ENCODE peak calls at places on chromosome 15, in seven cellular contexts. K, Y, E, R, G, Q and A are unnamed samples.

GRCh38 chr15:37059051-37059450 is 41.3 kb downstream of the MEIS2 start:
- DNase-seq in K (no peak), Y (no peak), E (no peak), R (no peak), G (peak), Q (no peak), A (no peak)

GRCh38 chr15:74460298-74460697 is 662 bp downstream of the UBL7 start:
- DNase-seq in K (no peak), Y (no peak), E (no peak), R (no peak), G (no peak), Q (no peak), A (peak)

GRCh38 chr15:82531496-82532382 is 8.5 kb downstream of the RPS17 start:
- DNase-seq in K (no peak), Y (no peak), E (no peak), R (no peak), G (no peak), Q (no peak), A (no peak)

GRCh38 chr15:52789601-52790165 is 453 bp downstream of the ONECUT1 start:
- DNase-seq in K (no peak), Y (no peak), E (no peak), R (peak), G (no peak), Q (no peak), A (peak)

GRCh38 chr15:100043732-100044131 is 298.0 kb downstream of the ADAMTS17 start:
- DNase-seq in K (no peak), Y (no peak), E (no peak), R (no peak), G (no peak), Q (no peak), A (peak)

GRCh38 chr15:89664951-89665350 is 9.7 kb upstream of the KIF7 start:
- DNase-seq in K (no peak), Y (no peak), E (no peak), R (peak), G (no peak), Q (no peak), A (no peak)

GRCh38 chr15:60548101-60548500 is 69.2 kb upstream of the ICE2 start:
- DNase-seq in K (no peak), Y (no peak), E (no peak), R (no peak), G (no peak), Q (no peak), A (peak)

GRCh38 chr15:77606142-77607034 is 26.3 kb downstream of the LINGO1 start:
- DNase-seq in K (peak), Y (no peak), E (no peak), R (no peak), G (no peak), Q (no peak), A (no peak)

GRCh38 chr15:72227192-72227586 is 3.8 kb downstream of the PKM start:
- DNase-seq in K (no peak), Y (no peak), E (peak), R (no peak), G (peak), Q (no peak), A (peak)